ENCODE peak calls at places on chromosomes 1 and 21, in ten cellular contexts. Y is fibroblast of pulmonary artery; K is stimulated activated CD4-positive, alpha-beta T cell treated with anti-CD3 and anti-CD28 coated beads, Interleukin-2, amount 100 ng/mL, for 48 hours; J is AG08395; S is substantia nigra; F is mucosa of descending colon; R is naive thymus-derived CD4-positive, alpha-beta T cell; O is mesendoderm; G is dorsolateral prefrontal cortex; B is cardiac muscle cell. E is an unnamed sample.

GRCh38 chr1:88595355-88595754 is 88.7 kb upstream of the PKN2 start:
- DNase-seq in Y (peak), K (no peak), J (peak), S (no peak), F (no peak), R (peak), O (peak), G (no peak), B (no peak), E (peak)

GRCh38 chr1:94045465-94046056 is 75.4 kb downstream of the ABCA4 start:
- DNase-seq in Y (peak), K (peak), J (peak), S (peak), F (peak), R (peak), O (peak), G (peak), B (peak), E (peak)

GRCh38 chr1:228151170-228151513 is 1.4 kb downstream of the GJC2 start:
- DNase-seq in Y (no peak), K (no peak), J (no peak), S (no peak), F (no peak), R (no peak), O (no peak), G (no peak), B (no peak), E (no peak)

GRCh38 chr21:27693376-27693775 is 726.5 kb upstream of the ADAMTS5 start:
- DNase-seq in Y (peak), K (no peak), J (peak), S (no peak), F (no peak), R (no peak), O (no peak), G (no peak), B (no peak), E (no peak)

GRCh38 chr1:29271724-29272123 is 35.4 kb downstream of the PTPRU start:
- DNase-seq in Y (peak), K (no peak), J (peak), S (no peak), F (peak), R (no peak), O (peak), G (no peak), B (peak), E (peak)

GRCh38 chr1:231714440-231714839 is 87.8 kb downstream of the DISC1 start:
- DNase-seq in Y (no peak), K (no peak), J (no peak), S (no peak), F (no peak), R (no peak), O (no peak), G (no peak), B (no peak), E (no peak)

GRCh38 chr1:54372978-54373377 is 33.2 kb downstream of the SSBP3 start:
- DNase-seq in Y (no peak), K (no peak), J (no peak), S (no peak), F (no peak), R (no peak), O (no peak), G (no peak), B (no peak), E (no peak)

GRCh38 chr1:206002833-206003532 is at the start of gene RAB7B:
- DNase-seq in Y (peak), K (no peak), J (peak), S (peak), F (no peak), R (no peak), O (no peak), G (no peak), B (peak), E (no peak)

GRCh38 chr1:67626495-67627235 is 58.3 kb upstream of the GADD45A start:
- DNase-seq in Y (peak), K (no peak), J (peak), S (no peak), F (no peak), R (no peak), O (no peak), G (no peak), B (no peak), E (peak)

GRCh38 chr1:79322511-79323027 is 316.0 kb upstream of the ADGRL4 start:
- DNase-seq in Y (peak), K (no peak), J (no peak), S (no peak), F (no peak), R (no peak), O (no peak), G (no peak), B (no peak), E (no peak)

GRCh38 chr21:35179990-35180557 is 131.0 kb upstream of the RUNX1 start:
- DNase-seq in Y (peak), K (no peak), J (peak), S (no peak), F (no peak), R (no peak), O (no peak), G (no peak), B (no peak), E (no peak)

GRCh38 chr1:70509996-70510876 is 99.2 kb downstream of the CTH start:
- DNase-seq in Y (peak), K (no peak), J (peak), S (no peak), F (no peak), R (peak), O (peak), G (no peak), B (peak), E (peak)

GRCh38 chr1:174068000-174068399 is 45.8 kb upstream of the RC3H1 start:
- DNase-seq in Y (no peak), K (no peak), J (no peak), S (no peak), F (no peak), R (peak), O (peak), G (no peak), B (peak), E (no peak)

GRCh38 chr1:43933386-43934278 is at the start of gene ARTN:
- DNase-seq in Y (no peak), K (no peak), J (no peak), S (no peak), F (peak), R (no peak), O (peak), G (no peak), B (peak), E (peak)

GRCh38 chr1:67923074-67923473 is 89.8 kb upstream of the GNG12 start:
- DNase-seq in Y (no peak), K (no peak), J (no peak), S (no peak), F (no peak), R (no peak), O (no peak), G (no peak), B (no peak), E (no peak)

GRCh38 chr1:33007190-33008050 is 29.3 kb downstream of the AK2 start:
- DNase-seq in Y (peak), K (no peak), J (peak), S (no peak), F (no peak), R (peak), O (peak), G (no peak), B (peak), E (peak)

GRCh38 chr1:241113557-241113956 is 243.4 kb downstream of the RGS7 start:
- DNase-seq in Y (no peak), K (no peak), J (no peak), S (no peak), F (no peak), R (no peak), O (no peak), G (no peak), B (no peak), E (no peak)

GRCh38 chr1:155126494-155127104 is 1.1 kb upstream of the EFNA1 start:
- DNase-seq in Y (no peak), K (no peak), J (no peak), S (peak), F (peak), R (peak), O (peak), G (peak), B (peak), E (peak)

GRCh38 chr1:86703696-86704455 is 500 bp upstream of the SH3GLB1 start:
- DNase-seq in Y (no peak), K (no peak), J (peak), S (peak), F (no peak), R (no peak), O (peak), G (no peak), B (no peak), E (peak)

GRCh38 chr1:167819849-167820683 is 93.9 kb downstream of the ADCY10 start:
- DNase-seq in Y (peak), K (peak), J (peak), S (peak), F (peak), R (no peak), O (peak), G (peak), B (peak), E (peak)